ENCODE peak calls at places on chromosomes 5 and 9, in five cellular contexts. One of them, this sample, is unnamed.

GRCh38 chr9:118009585-118009984 is 305.4 kb downstream of the TLR4 start:
- DNase-seq in CD8-positive, alpha-beta memory T cell: no peak
- DNase-seq in erythroblast: no peak
- DNase-seq in T-helper 2 cell treated with Interferon-gamma antibody and Interleukin-4, amounts not matched to agents 5 μg/mL and 100 μg/mL, for 36 hours: no peak
- DNase-seq in NCI-H1092: no peak
- DNase-seq in this sample: peak

GRCh38 chr9:93261281-93261680 is 77.3 kb downstream of the WNK2 start:
- DNase-seq in CD8-positive, alpha-beta memory T cell: no peak
- DNase-seq in T-helper 2 cell treated with Interferon-gamma antibody and Interleukin-4, amounts not matched to agents 5 μg/mL and 100 μg/mL, for 36 hours: no peak
- DNase-seq in erythroblast: no peak
- DNase-seq in NCI-H1092: no peak
- DNase-seq in this sample: no peak

GRCh38 chr9:93894691-93895079 is 60.5 kb downstream of the BARX1 start:
- DNase-seq in CD8-positive, alpha-beta memory T cell: no peak
- DNase-seq in T-helper 2 cell treated with Interferon-gamma antibody and Interleukin-4, amounts not matched to agents 5 μg/mL and 100 μg/mL, for 36 hours: no peak
- DNase-seq in NCI-H1092: no peak
- DNase-seq in erythroblast: no peak
- DNase-seq in this sample: no peak

GRCh38 chr5:76709762-76710161 is 6.2 kb upstream of the F2R start:
- DNase-seq in NCI-H1092: no peak
- DNase-seq in erythroblast: no peak
- DNase-seq in CD8-positive, alpha-beta memory T cell: no peak
- DNase-seq in T-helper 2 cell treated with Interferon-gamma antibody and Interleukin-4, amounts not matched to agents 5 μg/mL and 100 μg/mL, for 36 hours: no peak
- DNase-seq in this sample: no peak

GRCh38 chr9:136536721-136537241 is 9.1 kb downstream of the NOTCH1 start:
- DNase-seq in CD8-positive, alpha-beta memory T cell: no peak
- DNase-seq in NCI-H1092: no peak
- DNase-seq in T-helper 2 cell treated with Interferon-gamma antibody and Interleukin-4, amounts not matched to agents 5 μg/mL and 100 μg/mL, for 36 hours: no peak
- DNase-seq in erythroblast: no peak
- DNase-seq in this sample: no peak

GRCh38 chr5:36459191-36460135 is 146.9 kb upstream of the SLC1A3 start:
- DNase-seq in erythroblast: peak
- DNase-seq in CD8-positive, alpha-beta memory T cell: no peak
- DNase-seq in T-helper 2 cell treated with Interferon-gamma antibody and Interleukin-4, amounts not matched to agents 5 μg/mL and 100 μg/mL, for 36 hours: no peak
- DNase-seq in NCI-H1092: no peak
- DNase-seq in this sample: no peak

GRCh38 chr5:36242534-36243144 is 914 bp upstream of the NADK2 start:
- DNase-seq in NCI-H1092: no peak
- DNase-seq in erythroblast: peak
- DNase-seq in CD8-positive, alpha-beta memory T cell: no peak
- DNase-seq in T-helper 2 cell treated with Interferon-gamma antibody and Interleukin-4, amounts not matched to agents 5 μg/mL and 100 μg/mL, for 36 hours: no peak
- DNase-seq in this sample: no peak

GRCh38 chr9:629136-629535 is 212.4 kb upstream of the DMRT1 start:
- DNase-seq in NCI-H1092: no peak
- DNase-seq in erythroblast: no peak
- DNase-seq in T-helper 2 cell treated with Interferon-gamma antibody and Interleukin-4, amounts not matched to agents 5 μg/mL and 100 μg/mL, for 36 hours: no peak
- DNase-seq in CD8-positive, alpha-beta memory T cell: no peak
- DNase-seq in this sample: no peak

GRCh38 chr9:106622148-106622547 is 240.8 kb upstream of the ZNF462 start:
- DNase-seq in CD8-positive, alpha-beta memory T cell: no peak
- DNase-seq in T-helper 2 cell treated with Interferon-gamma antibody and Interleukin-4, amounts not matched to agents 5 μg/mL and 100 μg/mL, for 36 hours: no peak
- DNase-seq in erythroblast: no peak
- DNase-seq in NCI-H1092: peak
- DNase-seq in this sample: no peak

GRCh38 chr9:87278971-87279731 is 218.5 kb upstream of the DAPK1 start:
- DNase-seq in T-helper 2 cell treated with Interferon-gamma antibody and Interleukin-4, amounts not matched to agents 5 μg/mL and 100 μg/mL, for 36 hours: no peak
- DNase-seq in CD8-positive, alpha-beta memory T cell: no peak
- DNase-seq in erythroblast: no peak
- DNase-seq in NCI-H1092: no peak
- DNase-seq in this sample: no peak

GRCh38 chr5:1666812-1667588 is 132.6 kb downstream of the MRPL36 start:
- DNase-seq in CD8-positive, alpha-beta memory T cell: no peak
- DNase-seq in erythroblast: peak
- DNase-seq in T-helper 2 cell treated with Interferon-gamma antibody and Interleukin-4, amounts not matched to agents 5 μg/mL and 100 μg/mL, for 36 hours: peak
- DNase-seq in NCI-H1092: peak
- DNase-seq in this sample: peak

GRCh38 chr5:174828786-174829510 is 104.6 kb downstream of the MSX2 start:
- DNase-seq in CD8-positive, alpha-beta memory T cell: no peak
- DNase-seq in T-helper 2 cell treated with Interferon-gamma antibody and Interleukin-4, amounts not matched to agents 5 μg/mL and 100 μg/mL, for 36 hours: no peak
- DNase-seq in NCI-H1092: no peak
- DNase-seq in erythroblast: no peak
- DNase-seq in this sample: no peak

GRCh38 chr9:27094640-27095039 is 14.4 kb upstream of the TEK start:
- DNase-seq in CD8-positive, alpha-beta memory T cell: no peak
- DNase-seq in NCI-H1092: no peak
- DNase-seq in T-helper 2 cell treated with Interferon-gamma antibody and Interleukin-4, amounts not matched to agents 5 μg/mL and 100 μg/mL, for 36 hours: no peak
- DNase-seq in erythroblast: no peak
- DNase-seq in this sample: no peak

GRCh38 chr5:81505672-81506071 is 111.7 kb upstream of the ACOT12 start:
- DNase-seq in T-helper 2 cell treated with Interferon-gamma antibody and Interleukin-4, amounts not matched to agents 5 μg/mL and 100 μg/mL, for 36 hours: no peak
- DNase-seq in NCI-H1092: no peak
- DNase-seq in erythroblast: no peak
- DNase-seq in CD8-positive, alpha-beta memory T cell: no peak
- DNase-seq in this sample: no peak

GRCh38 chr9:133511607-133512006 is 13.2 kb downstream of the MYMK start:
- DNase-seq in NCI-H1092: no peak
- DNase-seq in CD8-positive, alpha-beta memory T cell: no peak
- DNase-seq in erythroblast: no peak
- DNase-seq in T-helper 2 cell treated with Interferon-gamma antibody and Interleukin-4, amounts not matched to agents 5 μg/mL and 100 μg/mL, for 36 hours: no peak
- DNase-seq in this sample: no peak

GRCh38 chr9:35518981-35519679 is 29.2 kb downstream of the RUSC2 start:
- DNase-seq in CD8-positive, alpha-beta memory T cell: no peak
- DNase-seq in NCI-H1092: no peak
- DNase-seq in T-helper 2 cell treated with Interferon-gamma antibody and Interleukin-4, amounts not matched to agents 5 μg/mL and 100 μg/mL, for 36 hours: no peak
- DNase-seq in erythroblast: no peak
- DNase-seq in this sample: no peak

GRCh38 chr5:180601591-180602480 is 10.5 kb upstream of the SCGB3A1 start:
- DNase-seq in NCI-H1092: no peak
- DNase-seq in erythroblast: no peak
- DNase-seq in CD8-positive, alpha-beta memory T cell: no peak
- DNase-seq in T-helper 2 cell treated with Interferon-gamma antibody and Interleukin-4, amounts not matched to agents 5 μg/mL and 100 μg/mL, for 36 hours: no peak
- DNase-seq in this sample: no peak

GRCh38 chr5:10507575-10508024 is 56.3 kb upstream of the ANKRD33B start:
- DNase-seq in T-helper 2 cell treated with Interferon-gamma antibody and Interleukin-4, amounts not matched to agents 5 μg/mL and 100 μg/mL, for 36 hours: no peak
- DNase-seq in CD8-positive, alpha-beta memory T cell: no peak
- DNase-seq in NCI-H1092: no peak
- DNase-seq in erythroblast: no peak
- DNase-seq in this sample: no peak

This sample was measured in DMS153.